ENCODE peak calls at places on chromosome 1, in eight cellular contexts. R is colonic mucosa, Z is aorta, H is ovary, K is H9, Y is GM06990, F is uterus, Q is lower lobe of right lung. D is an unnamed sample. For H3K27me3, the result is how much of the 10 kb centered on the place peaks cover.

GRCh38 chr1:112614460-112615065 is 4.4 kb downstream of the ST7L start:
- DNase-seq in Z (no peak), Q (no peak), R (no peak), Y (no peak), K (no peak), H (no peak), F (no peak), D (no peak)

GRCh38 chr1:45883633-45884032 is 80.2 kb downstream of the MAST2 start:
- DNase-seq in H (no peak), F (no peak), K (no peak), Z (no peak), R (no peak), Q (no peak), Y (no peak), D (no peak)

GRCh38 chr1:111535256-111536191 is 32.1 kb upstream of the ADORA3 start:
- DNase-seq in K (no peak), R (no peak), Q (no peak), H (no peak), Z (no peak), F (peak), Y (no peak), D (no peak)

GRCh38 chr1:38898653-38899230 is 17.4 kb upstream of the GJA9 start:
- DNase-seq in F (no peak), Y (no peak), Q (no peak), H (no peak), Z (no peak), K (no peak), R (no peak), D (no peak)

GRCh38 chr1:3993606-3994375 is 93.7 kb upstream of the C1orf174 start:
- DNase-seq in Y (no peak), R (no peak), H (no peak), Z (peak), Q (no peak), K (no peak), F (no peak), D (no peak)

GRCh38 chr1:211469938-211470529 is 21.9 kb downstream of the RD3 start:
- DNase-seq in K (peak), R (peak), Q (peak), Y (peak), Z (peak), F (peak), H (peak), D (peak)

GRCh38 chr1:11691302-11691914 is at the start of gene DRAXIN:
- DNase-seq in H (no peak), R (no peak), F (no peak), Q (no peak), K (peak), Z (no peak), Y (no peak), D (peak)

GRCh38 chr1:230681599-230681998 is 32.3 kb downstream of the AGT start:
- DNase-seq in K (no peak), Y (no peak), H (peak), R (no peak), Z (no peak), Q (no peak), F (no peak), D (no peak)

GRCh38 chr1:96927125-96927524 is 205.5 kb downstream of the PTBP2 start:
- DNase-seq in Y (no peak), Q (no peak), F (no peak), Z (no peak), R (no peak), H (no peak), K (no peak), D (no peak)

GRCh38 chr1:168535536-168535935 is 8.3 kb downstream of the XCL2 start:
- DNase-seq in H (no peak), R (no peak), F (no peak), Y (no peak), Q (no peak), Z (no peak), K (no peak), D (no peak)

GRCh38 chr1:99146129-99146848 is 118.0 kb upstream of the PLPPR4 start:
- DNase-seq in Q (no peak), Z (no peak), F (no peak), Y (no peak), K (no peak), R (no peak), H (no peak), D (peak)

GRCh38 chr1:176211395-176212165 is 4.5 kb upstream of the COP1 start:
- DNase-seq in Z (no peak), Y (no peak), Q (no peak), F (no peak), H (no peak), R (peak), K (no peak), D (no peak)

GRCh38 chr1:65027699-65028358 is 61.5 kb upstream of the JAK1 start:
- DNase-seq in R (peak), Q (peak), K (no peak), Z (no peak), Y (no peak), F (peak), H (peak), D (peak)

GRCh38 chr1:1308756-1309524 is 543 bp downstream of the PUSL1 start:
- DNase-seq in K (peak), H (peak), Q (peak), R (peak), F (no peak), Z (no peak), Y (no peak), D (peak)

GRCh38 chr1:240008298-240008697 is 83.4 kb upstream of the FMN2 start:
- DNase-seq in F (no peak), K (no peak), Z (no peak), Y (no peak), R (no peak), Q (no peak), H (no peak), D (no peak)

GRCh38 chr1:25182629-25183028 is 49.7 kb downstream of the SYF2 start:
- DNase-seq in K (no peak), Y (no peak), Z (no peak), R (no peak), H (no peak), F (no peak), Q (no peak), D (no peak)

GRCh38 chr1:41618871-41619270 is 134.4 kb upstream of the EDN2 start:
- DNase-seq in Q (no peak), Z (peak), F (no peak), H (no peak), R (no peak), K (no peak), Y (no peak), D (no peak)

GRCh38 chr1:115041654-115042053 is 12.0 kb downstream of the TSHB start:
- DNase-seq in Y (no peak), H (no peak), Q (no peak), Z (no peak), K (no peak), F (no peak), R (no peak), D (no peak)

GRCh38 chr1:180188679-180189175 is 34.1 kb downstream of the QSOX1 start:
- DNase-seq in H (no peak), Q (no peak), K (no peak), Z (no peak), F (no peak), R (no peak), Y (no peak), D (no peak)

GRCh38 chr1:53074313-53075154 is 12.5 kb downstream of the PODN start:
- DNase-seq in R (no peak), Y (no peak), F (no peak), Q (peak), H (no peak), Z (peak), K (peak), D (peak)

GRCh38 chr1:22024485-22025367 is 23.3 kb downstream of the CELA3A start:
- DNase-seq in Y (peak), Q (peak), R (peak), K (peak), H (peak), Z (peak), F (peak), D (peak)

GRCh38 chr1:43293896-43294760 is 6.7 kb upstream of the TIE1 start:
- DNase-seq in Z (no peak), H (no peak), R (peak), Q (no peak), Y (no peak), F (no peak), K (no peak), D (no peak)

GRCh38 chr1:76668046-76668445 is 199.2 kb upstream of the ST6GALNAC5 start:
- DNase-seq in K (no peak), R (no peak), Q (no peak), Z (no peak), Y (peak), F (no peak), H (no peak), D (no peak)

GRCh38 chr1:194159941-194160340 is 973.5 kb upstream of the B3GALT2 start:
- DNase-seq in R (no peak), Z (no peak), H (no peak), Q (no peak), Y (no peak), F (no peak), K (no peak), D (no peak)

GRCh38 chr1:214552174-214552608 is 789 bp upstream of the PTPN14 start:
- DNase-seq in Y (no peak), F (peak), Z (peak), H (peak), K (peak), Q (peak), R (peak), D (peak)

GRCh38 chr1:231065510-231066241 is 25.6 kb upstream of the FAM89A start:
- DNase-seq in H (no peak), Q (no peak), Z (no peak), F (no peak), Y (no peak), K (no peak), R (no peak), D (no peak)

GRCh38 chr1:30906631-30907389 is 1.7 kb downstream of the SDC3 start:
- DNase-seq in K (no peak), R (no peak), H (no peak), Q (no peak), Z (peak), Y (no peak), F (peak), D (peak)
- H3K27me3 ChIP-seq in K (under half), R (under half), H (under half), Q (under half), Z (under half), Y (under half), F (under half), D (under half)

DNA sequence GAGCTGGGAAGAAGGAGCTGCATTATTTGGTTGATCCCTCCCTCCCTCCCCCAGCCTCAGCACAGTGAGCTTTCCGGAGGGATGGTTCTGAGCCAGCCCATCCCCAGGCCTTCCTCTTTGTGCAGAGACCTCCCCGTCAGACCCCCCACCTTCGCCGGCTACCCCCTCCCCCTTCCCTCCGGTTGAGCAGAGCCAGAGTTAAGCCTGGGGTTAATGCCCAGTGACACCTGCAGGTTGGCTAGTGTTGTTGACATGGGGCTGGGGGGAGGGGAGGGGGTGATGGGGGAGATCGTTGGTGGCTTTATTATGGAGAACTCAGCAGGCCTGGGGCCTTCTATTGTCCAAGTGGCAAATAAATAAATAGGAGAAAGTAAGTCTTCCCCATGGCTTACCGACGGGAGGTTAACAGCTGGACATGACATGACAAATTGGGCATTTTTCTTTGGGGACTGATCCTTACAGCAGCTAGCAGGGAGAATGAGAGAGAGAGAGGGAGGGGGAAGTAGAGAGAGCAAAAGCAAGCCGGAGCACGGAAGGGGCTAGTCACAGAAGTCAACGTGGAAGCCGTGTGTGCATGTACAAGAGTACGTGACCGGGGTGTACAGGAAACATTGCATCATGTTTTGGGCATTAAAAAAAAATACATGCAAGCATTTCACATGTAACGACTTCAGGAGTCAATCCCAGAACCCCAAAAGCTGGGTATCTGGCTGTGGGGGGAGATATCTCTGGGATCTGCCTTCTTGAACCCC is 131.0 kb downstream of the TMEM53 start:
- DNase-seq in Q (no peak), H (no peak), Z (peak), Y (no peak), F (no peak), R (no peak), K (peak), D (no peak)
- H3K27me3 ChIP-seq in Q (under half), H (under half), Z (under half), Y (under half), F (under half), R (under half), K (under half), D (under half)

GRCh38 chr1:62285984-62286481 is 33.2 kb downstream of the KANK4 start:
- DNase-seq in Y (no peak), Z (no peak), K (peak), R (peak), F (no peak), Q (no peak), H (no peak), D (no peak)
- H3K27me3 ChIP-seq in Y (under half), Z (under half), K (under half), R (under half), F (under half), Q (under half), H (under half), D (under half)

GRCh38 chr1:205046870-205047269 is 3.9 kb downstream of the CNTN2 start:
- DNase-seq in Q (no peak), H (no peak), K (no peak), R (no peak), Z (no peak), F (no peak), Y (no peak), D (no peak)
- H3K27me3 ChIP-seq in Q (half or more), H (under half), K (under half), R (under half), Z (under half), F (under half), Y (under half), D (under half)

D was measured in right cardiac atrium.